ENCODE peak calls at places on chromosome 10, in five cellular contexts. J is stimulated activated CD8-positive, alpha-beta memory T cell treated with anti-CD3 and anti-CD28 coated beads, Interleukin-7, amount 100 ng/mL, for 1 hour; Q is activated gamma-delta T cell; K is posterior cingulate gyrus; L is activated CD4-positive, alpha-beta T cell treated with anti-CD3 and anti-CD28 coated beads, Interleukin-2, amount 50 U/mL, for 48 hours. X is an unnamed sample.

GRCh38 chr10:124830445-124830844 is 28.8 kb downstream of the ABRAXAS2 start:
- DNase-seq in J (no peak), Q (no peak), K (no peak), L (no peak), X (no peak)

GRCh38 chr10:114723361-114723760 is 65.3 kb upstream of the ABLIM1 start:
- DNase-seq in J (no peak), Q (no peak), K (no peak), L (no peak), X (no peak)

GRCh38 chr10:93751832-93752231 is 5.9 kb upstream of the LGI1 start:
- DNase-seq in J (no peak), Q (no peak), K (no peak), L (no peak), X (no peak)

GRCh38 chr10:123270221-123270620 is 116.0 kb downstream of the BUB3 start:
- DNase-seq in J (no peak), Q (no peak), K (no peak), L (no peak), X (no peak)

GRCh38 chr10:108327706-108328105 is 1163.2 kb upstream of the SORCS1 start:
- DNase-seq in J (no peak), Q (no peak), K (no peak), L (no peak), X (no peak)

GRCh38 chr10:48531486-48531885 is 73.4 kb downstream of the ARHGAP22 start:
- DNase-seq in J (no peak), Q (no peak), K (no peak), L (no peak), X (no peak)

GRCh38 chr10:88500656-88501055 is 82.5 kb downstream of the RNLS start:
- DNase-seq in J (no peak), Q (no peak), K (no peak), L (no peak), X (no peak)

GRCh38 chr10:31318382-31318853 is 598 bp upstream of the ZEB1 start:
- DNase-seq in J (peak; percentile 30), Q (peak; percentile 68), K (peak; percentile 19), L (peak; percentile 71), X (no peak)

GRCh38 chr10:14389981-14390590 is 59.4 kb upstream of the FRMD4A start:
- DNase-seq in J (no peak), Q (no peak), K (no peak), L (peak; percentile 55), X (no peak)

GRCh38 chr10:8182841-8183240 is 128.4 kb downstream of the GATA3 start:
- DNase-seq in J (no peak), Q (no peak), K (no peak), L (no peak), X (no peak)

GRCh38 chr10:78042058-78042751 is 8.5 kb downstream of the RPS24 start:
- DNase-seq in J (no peak), Q (no peak), K (no peak), L (no peak), X (no peak)

GRCh38 chr10:82821043-82821442 is 946.0 kb downstream of the NRG3 start:
- DNase-seq in J (no peak), Q (no peak), K (no peak), L (no peak), X (no peak)

GRCh38 chr10:119313645-119314044 is 106.3 kb downstream of the GRK5 start:
- DNase-seq in J (no peak), Q (peak; percentile 50), K (no peak), L (peak; percentile 85), X (no peak)

GRCh38 chr10:132175907-132176581 is 10.7 kb upstream of the DPYSL4 start:
- DNase-seq in J (no peak), Q (no peak), K (peak; percentile 75), L (no peak), X (no peak)

GRCh38 chr10:89837173-89838001 is 136.0 kb downstream of the KIF20B start:
- DNase-seq in J (no peak), Q (peak; percentile 18), K (peak; percentile 20), L (peak; percentile 41), X (peak; percentile 29)

GRCh38 chr10:28839600-28840007 is 162.3 kb downstream of the BAMBI start:
- DNase-seq in J (no peak), Q (no peak), K (no peak), L (no peak), X (peak; percentile 48)

GRCh38 chr10:87603196-87603595 is 56.5 kb upstream of the PAPSS2 start:
- DNase-seq in J (no peak), Q (no peak), K (no peak), L (no peak), X (no peak)

GRCh38 chr10:123847686-123848432 is 43.7 kb downstream of the CPXM2 start:
- DNase-seq in J (no peak), Q (no peak), K (no peak), L (no peak), X (no peak)

GRCh38 chr10:110530131-110530831 is 32.6 kb downstream of the DUSP5 start:
- DNase-seq in J (no peak), Q (no peak), K (no peak), L (peak; percentile 31), X (no peak)

GRCh38 chr10:17643755-17644484 is at the start of gene STAM:
- DNase-seq in J (peak; percentile 78), Q (peak; percentile 85), K (peak; percentile 84), L (peak; percentile 94), X (peak; percentile 87)

GRCh38 chr10:324593-324992 is 189.3 kb downstream of the ZMYND11 start:
- DNase-seq in J (no peak), Q (no peak), K (no peak), L (no peak), X (no peak)

GRCh38 chr10:986881-987634 is 1.2 kb upstream of the GTPBP4 start:
- DNase-seq in J (no peak), Q (no peak), K (no peak), L (no peak), X (no peak)

GRCh38 chr10:4532467-4532866 is 293.5 kb upstream of the AKR1E2 start:
- DNase-seq in J (no peak), Q (no peak), K (no peak), L (no peak), X (no peak)

GRCh38 chr10:61543831-61544230 is 90.7 kb upstream of the TMEM26 start:
- DNase-seq in J (no peak), Q (no peak), K (no peak), L (no peak), X (no peak)

GRCh38 chr10:120437541-120437940 is 19.5 kb upstream of the PLPP4 start:
- DNase-seq in J (no peak), Q (no peak), K (no peak), L (no peak), X (no peak)

GRCh38 chr10:69243817-69244216 is 23.7 kb downstream of the HKDC1 start:
- DNase-seq in J (no peak), Q (no peak), K (no peak), L (no peak), X (no peak)

X was measured in stomach.